ENCODE peak calls at places on chromosomes 1 and 21, in four cellular contexts. Y is iris pigment epithelial cell; A is BE2C; J is activated CD8-positive, alpha-beta memory T cell treated with anti-CD3 and anti-CD28 coated beads for 48 hours. O is an unnamed sample.
A peak's percentile ranks its signal among the peaks of the same experiment; 100 is the strongest.

GRCh38 chr1:208047476-208047934 is 136.6 kb upstream of the CD34 start:
- DNase-seq in Y (peak; percentile 61), A (no peak), J (no peak), O (peak; percentile 90)

GRCh38 chr1:62796151-62796680 is 12.3 kb downstream of the ATG4C start:
- DNase-seq in Y (no peak), A (no peak), J (no peak), O (no peak)

GRCh38 chr1:8218351-8219092 is 99.4 kb upstream of the SLC45A1 start:
- DNase-seq in Y (peak; percentile 75), A (no peak), J (no peak), O (no peak)

GRCh38 chr1:90820727-90821126 is 103.6 kb upstream of the BARHL2 start:
- DNase-seq in Y (no peak), A (no peak), J (no peak), O (no peak)

GRCh38 chr21:28078126-28078525 is 914.6 kb downstream of the LTN1 start:
- DNase-seq in Y (no peak), A (no peak), J (no peak), O (no peak)

GRCh38 chr1:36115931-36116330 is 9.1 kb downstream of the COL8A2 start:
- DNase-seq in Y (peak; percentile 68), A (no peak), J (no peak), O (no peak)

GRCh38 chr1:67441183-67441582 is 11.0 kb upstream of the SERBP1 start:
- DNase-seq in Y (peak; percentile 59), A (peak; percentile 56), J (no peak), O (peak; percentile 38)

GRCh38 chr1:112284796-112285195 is 111.2 kb upstream of the CTTNBP2NL start:
- DNase-seq in Y (no peak), A (no peak), J (no peak), O (no peak)

GRCh38 chr1:59016390-59016789 is 232.5 kb upstream of the JUN start:
- DNase-seq in Y (no peak), A (no peak), J (no peak), O (no peak)

GRCh38 chr1:39722495-39722894 is 16.2 kb upstream of the PPIE start:
- DNase-seq in Y (peak; percentile 30), A (no peak), J (no peak), O (no peak)

GRCh38 chr1:65150583-65151263 is 2.7 kb downstream of the AK4 start:
- DNase-seq in Y (no peak), A (no peak), J (no peak), O (no peak)

GRCh38 chr1:11842154-11843041 is 5.2 kb downstream of the NPPA start:
- DNase-seq in Y (peak; percentile 75), A (peak; percentile 82), J (no peak), O (no peak)

GRCh38 chr21:37073417-37074194 is 552 bp downstream of the TTC3 start:
- DNase-seq in Y (peak; percentile 32), A (peak; percentile 59), J (peak; percentile 44), O (no peak)

GRCh38 chr1:233237623-233238022 is 57.9 kb downstream of the PCNX2 start:
- DNase-seq in Y (no peak), A (no peak), J (no peak), O (no peak)

GRCh38 chr1:30952098-30952497 is 43.5 kb upstream of the SDC3 start:
- DNase-seq in Y (no peak), A (no peak), J (no peak), O (no peak)

GRCh38 chr1:233750139-233750538 is 136.2 kb downstream of the KCNK1 start:
- DNase-seq in Y (no peak), A (no peak), J (no peak), O (no peak)

GRCh38 chr1:189151361-189151760 is 1326.3 kb downstream of the BRINP3 start:
- DNase-seq in Y (no peak), A (no peak), J (no peak), O (no peak)

GRCh38 chr1:27979151-27979858 is 19.5 kb downstream of the XKR8 start:
- DNase-seq in Y (peak; percentile 84), A (no peak), J (no peak), O (peak; percentile 74)

GRCh38 chr1:214720561-214720960 is 117.6 kb downstream of the CENPF start:
- DNase-seq in Y (peak; percentile 14), A (no peak), J (no peak), O (no peak)

GRCh38 chr1:107981277-107981676 is 16.3 kb upstream of the VAV3 start:
- DNase-seq in Y (no peak), A (no peak), J (no peak), O (no peak)

GRCh38 chr1:152349611-152350010 is 10.2 kb downstream of the FLG2 start:
- DNase-seq in Y (no peak), A (no peak), J (no peak), O (no peak)

GRCh38 chr1:97780884-97781283 is 139.9 kb downstream of the DPYD start:
- DNase-seq in Y (no peak), A (no peak), J (no peak), O (no peak)

GRCh38 chr1:184691719-184692324 is 62.8 kb downstream of the EDEM3 start:
- DNase-seq in Y (peak; percentile 69), A (peak; percentile 23), J (no peak), O (peak; percentile 33)

GRCh38 chr21:45593162-45594022 is 50.1 kb upstream of the PCBP3 start:
- DNase-seq in Y (no peak), A (peak; percentile 56), J (no peak), O (no peak)

GRCh38 chr21:42157606-42158310 is 61.2 kb upstream of the ABCG1 start:
- DNase-seq in Y (no peak), A (no peak), J (no peak), O (no peak)

GRCh38 chr21:26709090-26709489 is 136.0 kb upstream of the CYYR1 start:
- DNase-seq in Y (peak; percentile 11), A (no peak), J (no peak), O (no peak)

GRCh38 chr1:220217383-220217988 is 54.8 kb downstream of the RAB3GAP2 start:
- DNase-seq in Y (peak; percentile 16), A (no peak), J (no peak), O (no peak)

GRCh38 chr1:207823880-207824566 is 72.2 kb downstream of the CD46 start:
- DNase-seq in Y (peak; percentile 99), A (peak; percentile 76), J (no peak), O (peak; percentile 94)

GRCh38 chr1:54543729-54544496 is 4.1 kb upstream of the ACOT11 start:
- DNase-seq in Y (peak; percentile 45), A (peak; percentile 83), J (no peak), O (no peak)